ENCODE peak calls at places on chromosomes 6 and 20, in ten cellular contexts. L is head of caudate nucleus; T is adipocyte; I is skeletal muscle cell; S is uterus; U is germinal center; K is substantia nigra; W is stimulated activated CD4-positive, alpha-beta T cell treated with anti-CD3 and anti-CD28 coated beads, Interleukin-4, amount 100 ng/mL, for 48 hours; X is NCI-H1930; V is NCI-H1417. A is an unnamed sample.

GRCh38 chr6:45076217-45076616 is 251.9 kb upstream of the RUNX2 start:
- DNase-seq in U (no peak), I (peak), W (no peak), X (no peak), S (no peak), V (no peak), T (peak), L (no peak), K (no peak), A (no peak)

GRCh38 chr6:142155895-142156757 is 9.1 kb downstream of the VTA1 start:
- DNase-seq in T (peak), W (no peak), K (no peak), X (no peak), L (no peak), S (no peak), U (peak), V (peak), I (no peak), A (no peak)

GRCh38 chr20:51425347-51426106 is 117.0 kb downstream of the NFATC2 start:
- DNase-seq in X (no peak), T (no peak), U (no peak), L (no peak), K (no peak), I (no peak), V (no peak), W (no peak), S (no peak), A (no peak)

GRCh38 chr6:155317186-155317585 is 2.9 kb upstream of the TFB1M start:
- DNase-seq in U (no peak), T (peak), S (no peak), V (no peak), I (no peak), W (no peak), X (no peak), K (no peak), L (no peak), A (no peak)

GRCh38 chr6:152123076-152123475 is 315.6 kb downstream of the ESR1 start:
- DNase-seq in S (no peak), U (no peak), L (no peak), V (no peak), X (no peak), I (no peak), T (no peak), K (no peak), W (no peak), A (no peak)

GRCh38 chr6:33692760-33693158 is 18.7 kb downstream of the UQCC2 start:
- DNase-seq in V (no peak), U (no peak), K (no peak), X (no peak), I (no peak), W (peak), S (no peak), T (no peak), L (no peak), A (peak)

GRCh38 chr20:51002633-51003032 is 20.3 kb downstream of the KCNG1 start:
- DNase-seq in T (no peak), W (no peak), L (no peak), V (no peak), K (no peak), X (no peak), U (no peak), S (no peak), I (no peak), A (no peak)

GRCh38 chr6:6685249-6685667 is 96.7 kb downstream of the LY86 start:
- DNase-seq in T (no peak), X (no peak), L (no peak), V (no peak), S (no peak), K (no peak), U (no peak), W (no peak), I (no peak), A (no peak)

GRCh38 chr6:98777762-98778161 is 56.6 kb upstream of the POU3F2 start:
- DNase-seq in I (no peak), L (no peak), K (no peak), S (no peak), V (no peak), W (no peak), T (no peak), U (no peak), X (no peak), A (no peak)

GRCh38 chr6:140281794-140282193 is 907.3 kb upstream of the CITED2 start:
- DNase-seq in L (no peak), S (no peak), K (no peak), T (no peak), V (no peak), U (no peak), W (no peak), X (no peak), I (no peak), A (no peak)

GRCh38 chr6:124963416-124964083 is 1.3 kb downstream of the RNF217 start:
- DNase-seq in X (no peak), U (no peak), K (no peak), W (no peak), I (no peak), S (no peak), L (no peak), V (no peak), T (peak), A (no peak)

GRCh38 chr6:141675957-141676356 is 456.8 kb upstream of the GJE1 start:
- DNase-seq in S (no peak), I (peak), T (peak), L (no peak), W (no peak), X (no peak), V (peak), U (no peak), K (no peak), A (no peak)

GRCh38 chr20:36872857-36873256 is 3.1 kb upstream of the TLDC2 start:
- DNase-seq in U (no peak), T (no peak), V (peak), S (no peak), X (no peak), W (no peak), L (no peak), K (peak), I (no peak), A (no peak)

GRCh38 chr6:31580807-31581437 is 1.3 kb downstream of the LTB start:
- DNase-seq in L (peak), S (peak), U (peak), K (peak), X (peak), W (peak), V (peak), I (no peak), T (peak), A (peak)

GRCh38 chr6:42791706-42792320 is 10.0 kb downstream of the BICRAL start:
- DNase-seq in L (no peak), T (no peak), X (no peak), U (no peak), S (no peak), W (no peak), K (no peak), V (peak), I (no peak), A (no peak)

A was measured in stimulated activated naive B cell treated with anti-CD40 and anti-IgM and Interleukin-4, amounts not matched to agents 10 μg/mL and 1 μg/mL and 100 μg/mL, for 72 hours.